ENCODE peak calls at places on chromosome 9, in eight cellular contexts. One of them, this sample, is unnamed.

GRCh38 chr9:34546834-34547827 is 24.3 kb upstream of the ENHO start:
- DNase-seq in CD4-positive, CD25-positive, alpha-beta regulatory T cell: peak
- DNase-seq in neuronal stem cell: peak
- DNase-seq in PC-3: peak
- DNase-seq in T-helper 9 cell: peak
- DNase-seq in NAMALWA: peak
- DNase-seq in adipocyte: peak
- DNase-seq in hepatic stellate cell: peak
- DNase-seq in this sample: peak

GRCh38 chr9:88949425-88949824 is 41.8 kb upstream of the S1PR3 start:
- DNase-seq in NAMALWA: no peak
- DNase-seq in hepatic stellate cell: no peak
- DNase-seq in neuronal stem cell: no peak
- DNase-seq in PC-3: no peak
- DNase-seq in adipocyte: peak
- DNase-seq in T-helper 9 cell: no peak
- DNase-seq in CD4-positive, CD25-positive, alpha-beta regulatory T cell: no peak
- DNase-seq in this sample: peak

GRCh38 chr9:130186051-130186450 is 13.8 kb downstream of the NCS1 start:
- DNase-seq in neuronal stem cell: no peak
- DNase-seq in T-helper 9 cell: no peak
- DNase-seq in hepatic stellate cell: no peak
- DNase-seq in adipocyte: peak
- DNase-seq in PC-3: no peak
- DNase-seq in CD4-positive, CD25-positive, alpha-beta regulatory T cell: no peak
- DNase-seq in NAMALWA: no peak
- DNase-seq in this sample: no peak

GRCh38 chr9:16171851-16172250 is 619.0 kb downstream of the CCDC171 start:
- DNase-seq in T-helper 9 cell: no peak
- DNase-seq in NAMALWA: no peak
- DNase-seq in PC-3: no peak
- DNase-seq in neuronal stem cell: no peak
- DNase-seq in hepatic stellate cell: no peak
- DNase-seq in CD4-positive, CD25-positive, alpha-beta regulatory T cell: no peak
- DNase-seq in adipocyte: no peak
- DNase-seq in this sample: peak

GRCh38 chr9:12819436-12820185 is 44.8 kb downstream of the LURAP1L start:
- DNase-seq in adipocyte: no peak
- DNase-seq in neuronal stem cell: no peak
- DNase-seq in CD4-positive, CD25-positive, alpha-beta regulatory T cell: no peak
- DNase-seq in T-helper 9 cell: no peak
- DNase-seq in NAMALWA: peak
- DNase-seq in PC-3: peak
- DNase-seq in hepatic stellate cell: no peak
- DNase-seq in this sample: no peak

GRCh38 chr9:75552941-75553340 is 337.5 kb upstream of the PCSK5 start:
- DNase-seq in T-helper 9 cell: no peak
- DNase-seq in PC-3: no peak
- DNase-seq in NAMALWA: no peak
- DNase-seq in adipocyte: peak
- DNase-seq in CD4-positive, CD25-positive, alpha-beta regulatory T cell: no peak
- DNase-seq in neuronal stem cell: no peak
- DNase-seq in hepatic stellate cell: no peak
- DNase-seq in this sample: no peak

GRCh38 chr9:115306860-115307259 is 188.9 kb upstream of the TNC start:
- DNase-seq in T-helper 9 cell: no peak
- DNase-seq in PC-3: no peak
- DNase-seq in CD4-positive, CD25-positive, alpha-beta regulatory T cell: no peak
- DNase-seq in hepatic stellate cell: no peak
- DNase-seq in adipocyte: no peak
- DNase-seq in neuronal stem cell: no peak
- DNase-seq in NAMALWA: no peak
- DNase-seq in this sample: no peak

GRCh38 chr9:138053996-138054752 is 176.6 kb downstream of the CACNA1B start:
- DNase-seq in adipocyte: no peak
- DNase-seq in NAMALWA: peak
- DNase-seq in T-helper 9 cell: no peak
- DNase-seq in hepatic stellate cell: no peak
- DNase-seq in PC-3: no peak
- DNase-seq in CD4-positive, CD25-positive, alpha-beta regulatory T cell: no peak
- DNase-seq in neuronal stem cell: no peak
- DNase-seq in this sample: no peak

GRCh38 chr9:132087438-132088030 is 7.9 kb upstream of the MED27 start:
- DNase-seq in CD4-positive, CD25-positive, alpha-beta regulatory T cell: no peak
- DNase-seq in neuronal stem cell: no peak
- DNase-seq in adipocyte: no peak
- DNase-seq in T-helper 9 cell: no peak
- DNase-seq in PC-3: no peak
- DNase-seq in hepatic stellate cell: no peak
- DNase-seq in NAMALWA: no peak
- DNase-seq in this sample: no peak

GRCh38 chr9:83544002-83544698 is 5.9 kb upstream of the FRMD3 start:
- DNase-seq in neuronal stem cell: no peak
- DNase-seq in adipocyte: peak
- DNase-seq in T-helper 9 cell: no peak
- DNase-seq in NAMALWA: peak
- DNase-seq in CD4-positive, CD25-positive, alpha-beta regulatory T cell: no peak
- DNase-seq in hepatic stellate cell: peak
- DNase-seq in PC-3: peak
- DNase-seq in this sample: peak

GRCh38 chr9:89440046-89440445 is 57.9 kb downstream of the SEMA4D start:
- DNase-seq in adipocyte: no peak
- DNase-seq in hepatic stellate cell: no peak
- DNase-seq in CD4-positive, CD25-positive, alpha-beta regulatory T cell: no peak
- DNase-seq in neuronal stem cell: no peak
- DNase-seq in NAMALWA: no peak
- DNase-seq in PC-3: no peak
- DNase-seq in T-helper 9 cell: no peak
- DNase-seq in this sample: no peak

GRCh38 chr9:77985996-77986395 is 45.6 kb downstream of the GNAQ start:
- DNase-seq in hepatic stellate cell: no peak
- DNase-seq in NAMALWA: no peak
- DNase-seq in PC-3: no peak
- DNase-seq in neuronal stem cell: no peak
- DNase-seq in adipocyte: no peak
- DNase-seq in CD4-positive, CD25-positive, alpha-beta regulatory T cell: no peak
- DNase-seq in T-helper 9 cell: no peak
- DNase-seq in this sample: no peak

GRCh38 chr9:133996531-133997520 is 4.7 kb upstream of the VAV2 start:
- DNase-seq in PC-3: no peak
- DNase-seq in NAMALWA: no peak
- DNase-seq in T-helper 9 cell: no peak
- DNase-seq in hepatic stellate cell: no peak
- DNase-seq in adipocyte: no peak
- DNase-seq in neuronal stem cell: no peak
- DNase-seq in CD4-positive, CD25-positive, alpha-beta regulatory T cell: no peak
- DNase-seq in this sample: no peak

GRCh38 chr9:133874061-133874638 is 118.0 kb downstream of the VAV2 start:
- DNase-seq in NAMALWA: no peak
- DNase-seq in T-helper 9 cell: no peak
- DNase-seq in PC-3: peak
- DNase-seq in CD4-positive, CD25-positive, alpha-beta regulatory T cell: no peak
- DNase-seq in hepatic stellate cell: peak
- DNase-seq in neuronal stem cell: no peak
- DNase-seq in adipocyte: peak
- DNase-seq in this sample: no peak

GRCh38 chr9:129675656-129676055 is 10.2 kb downstream of the PRRX2 start:
- DNase-seq in hepatic stellate cell: no peak
- DNase-seq in T-helper 9 cell: no peak
- DNase-seq in NAMALWA: no peak
- DNase-seq in neuronal stem cell: no peak
- DNase-seq in CD4-positive, CD25-positive, alpha-beta regulatory T cell: no peak
- DNase-seq in adipocyte: peak
- DNase-seq in PC-3: no peak
- DNase-seq in this sample: peak

GRCh38 chr9:88536951-88537742 is 2.2 kb downstream of the NXNL2 start:
- DNase-seq in CD4-positive, CD25-positive, alpha-beta regulatory T cell: no peak
- DNase-seq in neuronal stem cell: no peak
- DNase-seq in PC-3: no peak
- DNase-seq in adipocyte: no peak
- DNase-seq in hepatic stellate cell: no peak
- DNase-seq in NAMALWA: no peak
- DNase-seq in T-helper 9 cell: no peak
- DNase-seq in this sample: peak

GRCh38 chr9:122297512-122297911 is 32.8 kb downstream of the MRRF start:
- DNase-seq in PC-3: no peak
- DNase-seq in adipocyte: no peak
- DNase-seq in NAMALWA: no peak
- DNase-seq in neuronal stem cell: no peak
- DNase-seq in CD4-positive, CD25-positive, alpha-beta regulatory T cell: no peak
- DNase-seq in hepatic stellate cell: no peak
- DNase-seq in T-helper 9 cell: no peak
- DNase-seq in this sample: no peak

GRCh38 chr9:34562136-34562745 is 27.3 kb downstream of the CNTFR start:
- DNase-seq in PC-3: peak
- DNase-seq in adipocyte: no peak
- DNase-seq in hepatic stellate cell: no peak
- DNase-seq in CD4-positive, CD25-positive, alpha-beta regulatory T cell: no peak
- DNase-seq in neuronal stem cell: no peak
- DNase-seq in T-helper 9 cell: no peak
- DNase-seq in NAMALWA: peak
- DNase-seq in this sample: no peak

GRCh38 chr9:133058550-133059320 is 3.0 kb upstream of the CEL start:
- DNase-seq in neuronal stem cell: no peak
- DNase-seq in NAMALWA: no peak
- DNase-seq in CD4-positive, CD25-positive, alpha-beta regulatory T cell: no peak
- DNase-seq in T-helper 9 cell: no peak
- DNase-seq in adipocyte: no peak
- DNase-seq in hepatic stellate cell: no peak
- DNase-seq in PC-3: no peak
- DNase-seq in this sample: no peak

GRCh38 chr9:6605202-6605601 is 40.3 kb downstream of the GLDC start:
- DNase-seq in adipocyte: no peak
- DNase-seq in neuronal stem cell: no peak
- DNase-seq in NAMALWA: no peak
- DNase-seq in CD4-positive, CD25-positive, alpha-beta regulatory T cell: no peak
- DNase-seq in PC-3: no peak
- DNase-seq in T-helper 9 cell: no peak
- DNase-seq in hepatic stellate cell: no peak
- DNase-seq in this sample: no peak

This sample was measured in retina.